ENCODE peak calls at places on chromosomes 6 and 20, in four cellular contexts. T is GM10248, J is iris pigment epithelial cell, U is GM04504. K is an unnamed sample.

GRCh38 chr6:132401120-132401940 is at the start of gene MOXD1:
- DNase-seq in T (peak), J (peak), U (peak), K (no peak)

GRCh38 chr6:150683320-150683719 is 83.6 kb downstream of the PLEKHG1 start:
- DNase-seq in T (no peak), J (no peak), U (no peak), K (no peak)

GRCh38 chr6:31139599-31139998 is 733 bp upstream of the PSORS1C2 start:
- DNase-seq in T (no peak), J (no peak), U (no peak), K (no peak)

GRCh38 chr6:168794515-168794914 is 353.5 kb downstream of the SMOC2 start:
- DNase-seq in T (no peak), J (no peak), U (no peak), K (no peak)

GRCh38 chr6:158634695-158635426 is 9.7 kb downstream of the DYNLT1 start:
- DNase-seq in T (no peak), J (no peak), U (no peak), K (no peak)

GRCh38 chr6:39496951-39497350 is 174.4 kb upstream of the KCNK16 start:
- DNase-seq in T (no peak), J (no peak), U (no peak), K (no peak)

GRCh38 chr6:155290491-155290890 is 23.8 kb downstream of the TFB1M start:
- DNase-seq in T (no peak), J (peak), U (no peak), K (no peak)

GRCh38 chr6:148021715-148022114 is 320.9 kb upstream of the SASH1 start:
- DNase-seq in T (no peak), J (no peak), U (no peak), K (no peak)

GRCh38 chr20:31860431-31861345 is 9.6 kb downstream of the DUSP15 start:
- DNase-seq in T (no peak), J (peak), U (no peak), K (no peak)

GRCh38 chr6:154329350-154330170 is 27.0 kb downstream of the IPCEF1 start:
- DNase-seq in T (no peak), J (no peak), U (no peak), K (no peak)

GRCh38 chr20:49877254-49877990 is 37.9 kb downstream of the SPATA2 start:
- DNase-seq in T (no peak), J (peak), U (no peak), K (no peak)

GRCh38 chr6:81767163-81768000 is 14.9 kb upstream of the TENT5A start:
- DNase-seq in T (no peak), J (no peak), U (peak), K (no peak)

GRCh38 chr6:47836046-47836445 is 54.2 kb downstream of the OPN5 start:
- DNase-seq in T (peak), J (no peak), U (no peak), K (no peak)

GRCh38 chr20:8376940-8377339 is 244.9 kb downstream of the PLCB1 start:
- DNase-seq in T (no peak), J (no peak), U (no peak), K (no peak)

GRCh38 chr6:121449331-121449730 is 13.9 kb downstream of the GJA1 start:
- DNase-seq in T (no peak), J (no peak), U (no peak), K (no peak)

GRCh38 chr6:81265106-81265505 is 487.4 kb downstream of the TENT5A start:
- DNase-seq in T (no peak), J (peak), U (peak), K (no peak)

GRCh38 chr6:12369781-12370262 is 79.7 kb downstream of the EDN1 start:
- DNase-seq in T (peak), J (no peak), U (no peak), K (no peak)

GRCh38 chr6:168468046-168468445 is 27.1 kb downstream of the SMOC2 start:
- DNase-seq in T (no peak), J (no peak), U (no peak), K (no peak)

GRCh38 chr6:33061987-33062386 is 11.5 kb downstream of the HLA-DPA1 start:
- DNase-seq in T (peak), J (peak), U (no peak), K (no peak)

GRCh38 chr6:16413399-16413798 is 175.0 kb downstream of the GMPR start:
- DNase-seq in T (peak), J (no peak), U (no peak), K (no peak)

GRCh38 chr6:8064638-8065518 is 689 bp upstream of the BLOC1S5 start:
- DNase-seq in T (no peak), J (no peak), U (no peak), K (no peak)

GRCh38 chr6:34934516-34934915 is 45.5 kb downstream of the ANKS1A start:
- DNase-seq in T (no peak), J (peak), U (no peak), K (no peak)

GRCh38 chr20:5680227-5680626 is 70.0 kb upstream of the SHLD1 start:
- DNase-seq in T (no peak), J (peak), U (no peak), K (no peak)

GRCh38 chr6:145621776-145622175 is 113.5 kb downstream of the EPM2A start:
- DNase-seq in T (no peak), J (no peak), U (no peak), K (no peak)

GRCh38 chr6:15769471-15770088 is 106.8 kb upstream of the DTNBP1 start:
- DNase-seq in T (no peak), J (peak), U (no peak), K (no peak)

GRCh38 chr6:40308533-40309306 is 278.4 kb downstream of the LRFN2 start:
- DNase-seq in T (peak), J (peak), U (peak), K (no peak)

GRCh38 chr6:36235309-36235708 is 34.6 kb upstream of the PNPLA1 start:
- DNase-seq in T (no peak), J (no peak), U (no peak), K (no peak)

GRCh38 chr6:111706841-111707391 is 101.2 kb upstream of the TRAF3IP2 start:
- DNase-seq in T (no peak), J (no peak), U (no peak), K (no peak)

GRCh38 chr20:50191065-50191565 is 485 bp downstream of the CEBPB start:
- DNase-seq in T (no peak), J (peak), U (no peak), K (no peak)

GRCh38 chr6:81515562-81516453 is 236.7 kb downstream of the TENT5A start:
- DNase-seq in T (no peak), J (no peak), U (peak), K (no peak)

K was measured in NCI-H1048.